ENCODE peak calls at places on chromosomes 4 and X, in five cellular contexts. One of them, this sample, is unnamed.

GRCh38 chr4:124433500-124433899 is 279.0 kb downstream of the ANKRD50 start:
- DNase-seq in adrenal gland: no peak
- DNase-seq in HL-60: no peak
- DNase-seq in ovary: no peak
- DNase-seq in GM10248: no peak
- DNase-seq in this sample: no peak

GRCh38 chr4:68912807-68913206 is 38.8 kb downstream of the UGT2A3 start:
- DNase-seq in HL-60: no peak
- DNase-seq in adrenal gland: no peak
- DNase-seq in GM10248: no peak
- DNase-seq in ovary: no peak
- DNase-seq in this sample: no peak

GRCh38 chrX:24241822-24242648 is 71.8 kb downstream of the SUPT20HL2 start:
- DNase-seq in ovary: no peak
- DNase-seq in adrenal gland: peak
- DNase-seq in HL-60: no peak
- DNase-seq in GM10248: peak
- DNase-seq in this sample: peak

GRCh38 chr4:171715973-171716372 is 97.2 kb upstream of the GALNTL6 start:
- DNase-seq in HL-60: no peak
- DNase-seq in ovary: no peak
- DNase-seq in GM10248: no peak
- DNase-seq in adrenal gland: no peak
- DNase-seq in this sample: no peak

GRCh38 chr4:140152015-140152703 is 1.8 kb downstream of the MAML3 start:
- DNase-seq in ovary: peak
- DNase-seq in GM10248: peak
- DNase-seq in adrenal gland: peak
- DNase-seq in HL-60: peak
- DNase-seq in this sample: peak

GRCh38 chr4:37243061-37243460 is 1.5 kb upstream of the NWD2 start:
- DNase-seq in adrenal gland: no peak
- DNase-seq in ovary: no peak
- DNase-seq in GM10248: no peak
- DNase-seq in HL-60: no peak
- DNase-seq in this sample: no peak

GRCh38 chr4:165621983-165622382 is 243.2 kb downstream of the CPE start:
- DNase-seq in HL-60: no peak
- DNase-seq in adrenal gland: peak
- DNase-seq in GM10248: no peak
- DNase-seq in ovary: no peak
- DNase-seq in this sample: no peak

GRCh38 chr4:55396305-55397023 is 707 bp downstream of the TMEM165 start:
- DNase-seq in adrenal gland: peak
- DNase-seq in HL-60: no peak
- DNase-seq in GM10248: peak
- DNase-seq in ovary: peak
- DNase-seq in this sample: peak

GRCh38 chrX:151019837-151020236 is 36.7 kb downstream of the HMGB3 start:
- DNase-seq in ovary: no peak
- DNase-seq in adrenal gland: no peak
- DNase-seq in HL-60: no peak
- DNase-seq in GM10248: no peak
- DNase-seq in this sample: no peak

GRCh38 chrX:129115104-129115503 is 408.2 kb downstream of the SMARCA1 start:
- DNase-seq in adrenal gland: peak
- DNase-seq in HL-60: peak
- DNase-seq in ovary: no peak
- DNase-seq in GM10248: peak
- DNase-seq in this sample: peak
- TF ChIP-seq CTCF in adrenal gland: no peak
- TF ChIP-seq CTCF in HL-60: no peak
- TF ChIP-seq CTCF in ovary: no peak
- TF ChIP-seq CTCF in GM10248: peak
- TF ChIP-seq CTCF in this sample: no peak

GRCh38 chrX:17944833-17945497 is 83.9 kb upstream of the RAI2 start:
- DNase-seq in HL-60: no peak
- DNase-seq in adrenal gland: peak
- DNase-seq in GM10248: peak
- DNase-seq in ovary: no peak
- DNase-seq in this sample: no peak
- TF ChIP-seq CTCF in HL-60: no peak
- TF ChIP-seq CTCF in adrenal gland: peak
- TF ChIP-seq CTCF in GM10248: peak
- TF ChIP-seq CTCF in ovary: no peak
- TF ChIP-seq CTCF in this sample: peak

GRCh38 chr4:39635023-39635422 is 3.6 kb downstream of the SMIM14 start:
- DNase-seq in adrenal gland: no peak
- DNase-seq in GM10248: no peak
- DNase-seq in ovary: no peak
- DNase-seq in HL-60: no peak
- DNase-seq in this sample: peak

GRCh38 chr4:39641451-39641850 is 2.8 kb upstream of the SMIM14 start:
- DNase-seq in ovary: no peak
- DNase-seq in adrenal gland: no peak
- DNase-seq in GM10248: no peak
- DNase-seq in HL-60: no peak
- DNase-seq in this sample: no peak

GRCh38 chr4:39636786-39637185 is 1.9 kb downstream of the SMIM14 start:
- DNase-seq in adrenal gland: no peak
- DNase-seq in ovary: no peak
- DNase-seq in HL-60: no peak
- DNase-seq in GM10248: no peak
- DNase-seq in this sample: no peak

GRCh38 chr4:39638358-39639239 is at the start of gene SMIM14:
- DNase-seq in adrenal gland: peak
- DNase-seq in ovary: peak
- DNase-seq in HL-60: peak
- DNase-seq in GM10248: peak
- DNase-seq in this sample: peak

GRCh38 chr4:39637572-39638357 is 900 bp downstream of the SMIM14 start:
- DNase-seq in GM10248: no peak
- DNase-seq in HL-60: no peak
- DNase-seq in ovary: peak
- DNase-seq in adrenal gland: peak
- DNase-seq in this sample: peak
- TF ChIP-seq CTCF in GM10248: no peak
- TF ChIP-seq CTCF in HL-60: no peak
- TF ChIP-seq CTCF in ovary: no peak
- TF ChIP-seq CTCF in adrenal gland: no peak
- TF ChIP-seq CTCF in this sample: no peak

GRCh38 chr4:169089004-169089403 is 78.9 kb upstream of the CBR4 start:
- DNase-seq in HL-60: no peak
- DNase-seq in adrenal gland: no peak
- DNase-seq in ovary: no peak
- DNase-seq in GM10248: no peak
- DNase-seq in this sample: no peak
- TF ChIP-seq CTCF in HL-60: no peak
- TF ChIP-seq CTCF in adrenal gland: no peak
- TF ChIP-seq CTCF in ovary: no peak
- TF ChIP-seq CTCF in GM10248: no peak
- TF ChIP-seq CTCF in this sample: no peak

GRCh38 chrX:64205735-64206491 is 405 bp upstream of the AMER1 start:
- DNase-seq in GM10248: peak
- DNase-seq in HL-60: peak
- DNase-seq in ovary: peak
- DNase-seq in adrenal gland: peak
- DNase-seq in this sample: peak
- TF ChIP-seq CTCF in GM10248: no peak
- TF ChIP-seq CTCF in HL-60: no peak
- TF ChIP-seq CTCF in ovary: peak
- TF ChIP-seq CTCF in adrenal gland: no peak
- TF ChIP-seq CTCF in this sample: no peak

GRCh38 chr4:82275431-82276423 is 98.1 kb downstream of the HNRNPD start:
- DNase-seq in GM10248: no peak
- DNase-seq in ovary: no peak
- DNase-seq in adrenal gland: no peak
- DNase-seq in HL-60: no peak
- DNase-seq in this sample: no peak
- TF ChIP-seq CTCF in GM10248: no peak
- TF ChIP-seq CTCF in ovary: no peak
- TF ChIP-seq CTCF in adrenal gland: no peak
- TF ChIP-seq CTCF in HL-60: peak
- TF ChIP-seq CTCF in this sample: no peak

DNA sequence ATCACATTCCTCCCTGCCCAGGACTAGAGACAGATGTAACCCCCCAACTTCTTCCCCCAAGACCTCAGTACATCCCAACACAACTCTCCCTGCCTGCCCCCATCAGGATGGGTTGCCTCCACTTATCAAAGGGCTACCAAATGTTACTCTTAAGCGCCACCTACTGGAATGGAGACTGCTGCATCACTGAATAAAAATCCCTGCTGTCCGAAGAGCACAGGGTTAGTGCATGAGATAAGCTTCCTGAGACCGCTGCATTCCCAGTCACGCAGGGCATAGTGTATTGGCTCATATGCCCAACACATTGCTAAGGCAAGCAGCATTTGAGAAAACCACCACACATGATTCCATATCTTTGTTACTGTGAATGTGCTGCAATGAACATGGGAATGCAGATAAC is 544.5 kb downstream of the PPP4R3C start:
- DNase-seq in HL-60: no peak
- DNase-seq in GM10248: no peak
- DNase-seq in ovary: no peak
- DNase-seq in adrenal gland: peak
- DNase-seq in this sample: no peak
- TF ChIP-seq CTCF in HL-60: peak
- TF ChIP-seq CTCF in GM10248: peak
- TF ChIP-seq CTCF in ovary: no peak
- TF ChIP-seq CTCF in adrenal gland: peak
- TF ChIP-seq CTCF in this sample: no peak

DNA sequence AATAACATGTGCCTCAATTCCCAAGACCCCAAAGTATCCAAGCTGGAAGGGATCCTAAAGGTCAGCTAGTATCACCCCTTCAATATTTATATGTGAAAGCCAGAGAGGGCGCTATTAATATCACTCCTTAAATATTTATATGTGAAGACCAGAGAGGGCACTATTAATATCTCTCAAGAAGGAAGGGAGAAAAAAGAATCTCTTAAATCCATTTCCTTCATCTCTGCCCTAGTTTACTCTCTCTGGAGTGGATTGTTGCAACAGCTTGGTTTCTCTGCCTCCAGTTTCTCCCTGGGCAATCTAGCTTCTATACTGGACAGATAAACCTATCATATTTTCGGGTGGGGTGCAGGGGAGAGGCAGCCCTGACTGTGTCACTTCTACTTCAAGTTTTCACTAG is 31.6 kb upstream of the MSN start:
- DNase-seq in adrenal gland: no peak
- DNase-seq in GM10248: no peak
- DNase-seq in ovary: no peak
- DNase-seq in HL-60: no peak
- DNase-seq in this sample: no peak
- TF ChIP-seq CTCF in adrenal gland: no peak
- TF ChIP-seq CTCF in GM10248: no peak
- TF ChIP-seq CTCF in ovary: no peak
- TF ChIP-seq CTCF in HL-60: no peak
- TF ChIP-seq CTCF in this sample: no peak

DNA sequence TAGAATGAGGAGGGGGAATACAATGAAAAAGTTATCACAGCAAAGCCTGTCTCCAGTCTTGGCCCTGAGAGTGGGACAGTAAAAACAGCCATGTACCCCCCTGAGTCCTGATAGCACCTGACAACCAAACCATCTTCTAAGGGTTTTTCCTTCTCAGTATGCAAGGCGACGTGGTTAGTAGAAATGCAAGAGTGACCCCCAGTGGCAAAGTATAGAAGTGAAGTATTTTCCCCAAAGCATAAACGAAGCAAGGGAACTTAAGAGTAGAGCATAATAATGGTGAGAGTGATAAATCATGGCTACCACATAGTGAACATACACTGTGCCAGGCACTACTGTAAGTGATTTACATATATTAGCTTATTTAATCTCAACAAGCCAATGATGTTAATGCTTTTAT is 52.8 kb downstream of the FAM47C start:
- DNase-seq in GM10248: peak
- DNase-seq in ovary: no peak
- DNase-seq in adrenal gland: peak
- DNase-seq in HL-60: no peak
- DNase-seq in this sample: no peak
- TF ChIP-seq CTCF in GM10248: peak
- TF ChIP-seq CTCF in ovary: no peak
- TF ChIP-seq CTCF in adrenal gland: peak
- TF ChIP-seq CTCF in HL-60: no peak
- TF ChIP-seq CTCF in this sample: peak

DNA sequence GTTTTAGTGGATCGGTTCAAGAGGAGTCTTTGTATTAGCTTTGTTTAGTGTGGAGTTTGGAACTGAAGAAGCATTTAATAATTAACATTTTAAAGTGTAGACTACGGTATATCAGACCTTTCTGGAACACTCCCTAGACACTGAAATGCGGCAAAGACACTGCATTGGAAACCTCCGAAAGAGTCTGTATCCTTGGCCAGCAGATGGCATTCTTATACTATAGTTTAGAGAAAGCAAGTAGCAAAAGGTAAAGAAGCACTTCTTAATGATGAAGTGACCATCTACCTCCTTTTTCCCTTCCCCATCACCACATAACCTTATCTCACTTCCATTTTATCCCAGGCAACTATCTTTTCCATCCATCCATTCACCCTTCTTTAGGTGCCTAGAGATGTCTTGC is 7.6 kb downstream of the FABP2 start:
- DNase-seq in adrenal gland: peak
- DNase-seq in ovary: no peak
- DNase-seq in HL-60: no peak
- DNase-seq in GM10248: peak
- DNase-seq in this sample: no peak
- TF ChIP-seq CTCF in adrenal gland: peak
- TF ChIP-seq CTCF in ovary: no peak
- TF ChIP-seq CTCF in HL-60: peak
- TF ChIP-seq CTCF in GM10248: peak
- TF ChIP-seq CTCF in this sample: no peak